ENCODE peak calls at places on chromosome 5, in five cellular contexts. J, L, T, C and W are unnamed samples.

GRCh38 chr5:83567741-83568530 is 96.4 kb downstream of the VCAN start:
- DNase-seq in C (no peak), L (no peak), J (no peak), T (no peak), W (peak)

GRCh38 chr5:106292654-106293053 is 1378.1 kb downstream of the EFNA5 start:
- DNase-seq in T (no peak), J (no peak), C (no peak), L (no peak), W (no peak)

GRCh38 chr5:79771387-79771786 is 81.8 kb downstream of the CMYA5 start:
- DNase-seq in C (no peak), T (peak), J (no peak), L (peak), W (peak)

GRCh38 chr5:127739807-127740384 is 36.7 kb downstream of the CCDC192 start:
- DNase-seq in L (no peak), C (no peak), T (no peak), J (no peak), W (no peak)

GRCh38 chr5:9431496-9432258 is 114.2 kb downstream of the SEMA5A start:
- DNase-seq in L (peak), T (no peak), J (no peak), C (no peak), W (no peak)

GRCh38 chr5:178505639-178506407 is 84.4 kb downstream of the COL23A1 start:
- DNase-seq in L (no peak), J (no peak), C (no peak), T (no peak), W (no peak)

GRCh38 chr5:150144211-150144801 is 11.3 kb downstream of the PDGFRB start:
- DNase-seq in C (no peak), J (no peak), L (no peak), T (no peak), W (no peak)

GRCh38 chr5:151315998-151316597 is 12.5 kb upstream of the SLC36A3 start:
- DNase-seq in L (peak), J (peak), T (peak), C (peak), W (peak)

GRCh38 chr5:116137544-116138378 is 52.9 kb downstream of the COMMD10 start:
- DNase-seq in C (peak), L (no peak), J (no peak), T (peak), W (no peak)

GRCh38 chr5:149128023-149128875 is 13.0 kb upstream of the ABLIM3 start:
- DNase-seq in T (peak), J (no peak), L (peak), C (peak), W (peak)

GRCh38 chr5:76673125-76673524 is 42.8 kb upstream of the F2R start:
- DNase-seq in J (no peak), T (no peak), C (no peak), L (no peak), W (no peak)

GRCh38 chr5:31023105-31023504 is 170.4 kb upstream of the CDH6 start:
- DNase-seq in L (no peak), T (no peak), J (no peak), C (no peak), W (no peak)

GRCh38 chr5:132050661-132051371 is 9.6 kb upstream of the IL3 start:
- DNase-seq in L (no peak), T (no peak), C (no peak), J (no peak), W (no peak)

GRCh38 chr5:177362102-177362868 is 4.6 kb downstream of the RGS14 start:
- DNase-seq in C (no peak), T (no peak), J (no peak), L (no peak), W (no peak)

GRCh38 chr5:130974284-130974683 is 190.8 kb downstream of the HINT1 start:
- DNase-seq in L (no peak), J (no peak), T (no peak), C (no peak), W (no peak)

GRCh38 chr5:73395274-73395673 is 53.3 kb downstream of the FOXD1 start:
- DNase-seq in C (no peak), T (no peak), J (no peak), L (no peak), W (no peak)

GRCh38 chr5:1746371-1747078 is 53.1 kb downstream of the MRPL36 start:
- DNase-seq in T (no peak), J (no peak), L (no peak), C (no peak), W (no peak)

GRCh38 chr5:72179816-72180440 is 72.7 kb downstream of the MAP1B start:
- DNase-seq in C (no peak), L (no peak), T (no peak), J (no peak), W (no peak)

GRCh38 chr5:41519801-41520200 is 9.4 kb upstream of the PLCXD3 start:
- DNase-seq in C (no peak), L (no peak), J (no peak), T (no peak), W (no peak)

GRCh38 chr5:10301266-10301665 is 6.4 kb downstream of the CMBL start:
- DNase-seq in J (no peak), T (no peak), L (no peak), C (no peak), W (no peak)

GRCh38 chr5:122175852-122176251 is 46.5 kb downstream of the ZNF474 start:
- DNase-seq in L (no peak), C (no peak), T (no peak), J (no peak), W (no peak)

GRCh38 chr5:111069839-111070238 is 1.7 kb upstream of the TSLP start:
- DNase-seq in T (no peak), J (no peak), L (no peak), C (no peak), W (no peak)

GRCh38 chr5:10590226-10591047 is 26.6 kb downstream of the ANKRD33B start:
- DNase-seq in J (no peak), T (no peak), C (peak), L (no peak), W (peak)

GRCh38 chr5:78534148-78535009 is 114.2 kb downstream of the LHFPL2 start:
- DNase-seq in L (peak), T (no peak), C (no peak), J (no peak), W (peak)

GRCh38 chr5:148912714-148913398 is 86.4 kb downstream of the ADRB2 start:
- DNase-seq in J (no peak), L (peak), C (no peak), T (no peak), W (peak)

GRCh38 chr5:33523208-33523771 is 82.5 kb downstream of the TARS1 start:
- DNase-seq in L (no peak), J (no peak), C (no peak), T (no peak), W (no peak)

GRCh38 chr5:33299621-33300208 is 141.1 kb upstream of the TARS1 start:
- DNase-seq in J (no peak), C (peak), T (peak), L (peak), W (peak)

GRCh38 chr5:1125030-1125357 is 13.1 kb upstream of the SLC12A7 start:
- DNase-seq in J (no peak), T (no peak), C (no peak), L (no peak), W (no peak)

GRCh38 chr5:11302663-11303062 is 541.6 kb upstream of the DAP start:
- DNase-seq in C (no peak), T (no peak), L (no peak), J (no peak), W (no peak)

GRCh38 chr5:51159164-51159563 is 224.1 kb upstream of the ISL1 start:
- DNase-seq in J (no peak), L (no peak), C (no peak), T (no peak), W (no peak)

GRCh38 chr5:6701500-6701899 is 11.7 kb upstream of the TENT4A start:
- DNase-seq in L (no peak), T (no peak), J (no peak), C (no peak), W (no peak)

GRCh38 chr5:155144956-155145355 is 131.4 kb downstream of the KIF4B start:
- DNase-seq in L (no peak), T (no peak), J (no peak), C (no peak), W (no peak)

GRCh38 chr5:10233505-10233904 is 16.2 kb downstream of the ATPSCKMT start:
- DNase-seq in C (peak), J (no peak), L (peak), T (peak), W (peak)

GRCh38 chr5:1633605-1634336 is 110.0 kb upstream of the LPCAT1 start:
- DNase-seq in J (peak), L (no peak), C (peak), T (peak), W (no peak)

GRCh38 chr5:72248352-72249032 is 71.5 kb downstream of the MRPS27 start:
- DNase-seq in T (peak), L (peak), C (no peak), J (no peak), W (peak)